ENCODE peak calls at places on chromosomes 4 and X, in ten cellular contexts. V, L, P, H, F, S, W, Q, M and X are unnamed samples.

GRCh38 chr4:40514409-40515025 is 115.1 kb downstream of the RBM47 start:
- DNase-seq in V (no peak), L (no peak), P (no peak), H (no peak), F (no peak), S (no peak), W (no peak), Q (no peak), M (no peak), X (no peak)

GRCh38 chrX:66008403-66008970 is 31.4 kb downstream of the VSIG4 start:
- DNase-seq in V (no peak), L (no peak), P (no peak), H (no peak), F (no peak), S (no peak), W (no peak), Q (no peak), M (no peak), X (no peak)

GRCh38 chr4:82499705-82500104 is 62.1 kb downstream of the TMEM150C start:
- DNase-seq in V (no peak), L (no peak), P (no peak), H (no peak), F (no peak), S (no peak), W (no peak), Q (no peak), M (no peak), X (no peak)

GRCh38 chr4:123102897-123103489 is 180.6 kb upstream of the NUDT6 start:
- DNase-seq in V (peak), L (peak), P (peak), H (peak), F (no peak), S (no peak), W (no peak), Q (peak), M (no peak), X (no peak)

GRCh38 chr4:159446266-159446976 is 343.5 kb downstream of the RAPGEF2 start:
- DNase-seq in V (no peak), L (peak), P (peak), H (peak), F (peak), S (no peak), W (no peak), Q (peak), M (no peak), X (no peak)

GRCh38 chrX:25016938-25017598 is 1.3 kb upstream of the ARX start:
- DNase-seq in V (no peak), L (no peak), P (no peak), H (no peak), F (no peak), S (no peak), W (no peak), Q (no peak), M (no peak), X (no peak)

GRCh38 chr4:6470502-6471302 is 1.7 kb downstream of the PPP2R2C start:
- DNase-seq in V (no peak), L (peak), P (peak), H (peak), F (peak), S (no peak), W (no peak), Q (peak), M (no peak), X (no peak)

GRCh38 chrX:21781525-21781924 is 23.6 kb upstream of the SMPX start:
- DNase-seq in V (no peak), L (no peak), P (no peak), H (peak), F (no peak), S (no peak), W (no peak), Q (no peak), M (no peak), X (no peak)

GRCh38 chr4:6342530-6343293 is 73.1 kb downstream of the WFS1 start:
- DNase-seq in V (no peak), L (no peak), P (peak), H (no peak), F (peak), S (no peak), W (no peak), Q (no peak), M (no peak), X (peak)

GRCh38 chrX:153777261-153778090 is 3.4 kb upstream of the SRPK3 start:
- DNase-seq in V (no peak), L (no peak), P (no peak), H (no peak), F (peak), S (no peak), W (no peak), Q (no peak), M (no peak), X (no peak)

GRCh38 chrX:73182502-73183114 is 32.0 kb downstream of the NAP1L2 start:
- DNase-seq in V (no peak), L (no peak), P (no peak), H (no peak), F (no peak), S (no peak), W (no peak), Q (no peak), M (no peak), X (no peak)

GRCh38 chrX:19799319-19800182 is 87.8 kb downstream of the SH3KBP1 start:
- DNase-seq in V (no peak), L (no peak), P (no peak), H (peak), F (no peak), S (no peak), W (no peak), Q (no peak), M (no peak), X (no peak)

GRCh38 chr4:40662962-40663604 is 33.4 kb upstream of the RBM47 start:
- DNase-seq in V (no peak), L (no peak), P (no peak), H (peak), F (no peak), S (no peak), W (no peak), Q (peak), M (no peak), X (no peak)

GRCh38 chr4:10965196-10965595 is 280.6 kb upstream of the CLNK start:
- DNase-seq in V (no peak), L (no peak), P (no peak), H (peak), F (no peak), S (no peak), W (no peak), Q (no peak), M (no peak), X (no peak)

GRCh38 chrX:39900788-39901170 is 197.0 kb downstream of the BCOR start:
- DNase-seq in V (no peak), L (no peak), P (no peak), H (no peak), F (no peak), S (no peak), W (no peak), Q (no peak), M (no peak), X (no peak)

GRCh38 chr4:159103406-159104131 is 690 bp downstream of the RAPGEF2 start:
- DNase-seq in V (no peak), L (no peak), P (peak), H (peak), F (peak), S (no peak), W (no peak), Q (peak), M (peak), X (no peak)

GRCh38 chr4:25936696-25937095 is 22.7 kb downstream of the SMIM20 start:
- DNase-seq in V (no peak), L (no peak), P (no peak), H (no peak), F (no peak), S (no peak), W (no peak), Q (no peak), M (no peak), X (no peak)

GRCh38 chrX:137032378-137032694 is 1.5 kb downstream of the GPR101 start:
- DNase-seq in V (no peak), L (no peak), P (no peak), H (no peak), F (no peak), S (no peak), W (no peak), Q (no peak), M (no peak), X (no peak)

GRCh38 chr4:83231620-83232056 is 53.0 kb downstream of the COQ2 start:
- DNase-seq in V (no peak), L (no peak), P (no peak), H (no peak), F (no peak), S (no peak), W (no peak), Q (no peak), M (no peak), X (no peak)

GRCh38 chr4:53189011-53189410 is 176.8 kb downstream of the SCFD2 start:
- DNase-seq in V (no peak), L (no peak), P (no peak), H (peak), F (no peak), S (no peak), W (no peak), Q (no peak), M (no peak), X (no peak)

GRCh38 chr4:21410372-21410771 is 538.2 kb downstream of the KCNIP4 start:
- DNase-seq in V (no peak), L (no peak), P (no peak), H (no peak), F (no peak), S (no peak), W (no peak), Q (no peak), M (no peak), X (no peak)

GRCh38 chrX:39724544-39724943 is 373.2 kb downstream of the BCOR start:
- DNase-seq in V (no peak), L (no peak), P (no peak), H (no peak), F (no peak), S (no peak), W (no peak), Q (no peak), M (no peak), X (no peak)

GRCh38 chr4:48431401-48431800 is 51.7 kb upstream of the SLC10A4 start:
- DNase-seq in V (no peak), L (no peak), P (no peak), H (no peak), F (no peak), S (no peak), W (no peak), Q (no peak), M (no peak), X (no peak)

GRCh38 chr4:18398661-18399060 is 377.1 kb upstream of the LCORL start:
- DNase-seq in V (no peak), L (no peak), P (no peak), H (no peak), F (no peak), S (no peak), W (no peak), Q (no peak), M (no peak), X (no peak)

GRCh38 chrX:131565909-131566308 is 22.0 kb downstream of the OR13H1 start:
- DNase-seq in V (no peak), L (no peak), P (no peak), H (no peak), F (no peak), S (no peak), W (no peak), Q (no peak), M (no peak), X (no peak)

GRCh38 chr4:4385729-4386295 is 1.1 kb upstream of the NSG1 start:
- DNase-seq in V (no peak), L (no peak), P (no peak), H (no peak), F (no peak), S (no peak), W (no peak), Q (no peak), M (no peak), X (no peak)

GRCh38 chr4:134906404-134907023 is 704.9 kb upstream of the PABPC4L start:
- DNase-seq in V (peak), L (peak), P (peak), H (peak), F (no peak), S (no peak), W (no peak), Q (no peak), M (no peak), X (no peak)

GRCh38 chr4:181106410-181106809 is 1136.8 kb upstream of the TENM3 start:
- DNase-seq in V (no peak), L (no peak), P (no peak), H (no peak), F (no peak), S (no peak), W (no peak), Q (no peak), M (no peak), X (no peak)